ENCODE peak calls at places on chromosome X, in eight cellular contexts. One of them, this sample, is unnamed.

GRCh38 chrX:125405339-125405738 is 85.7 kb downstream of the TEX13C start:
- DNase-seq in suprapubic skin: no peak
- DNase-seq in uterus: no peak
- DNase-seq in A673: no peak
- DNase-seq in bronchial epithelial cell: no peak
- DNase-seq in OCI-LY7: no peak
- DNase-seq in heart left ventricle: no peak
- DNase-seq in HFF-Myc: no peak
- DNase-seq in this sample: no peak

GRCh38 chrX:17805120-17805519 is 56.0 kb downstream of the RAI2 start:
- DNase-seq in OCI-LY7: no peak
- DNase-seq in bronchial epithelial cell: no peak
- DNase-seq in uterus: no peak
- DNase-seq in heart left ventricle: no peak
- DNase-seq in A673: peak; percentile 9
- DNase-seq in HFF-Myc: no peak
- DNase-seq in suprapubic skin: no peak
- DNase-seq in this sample: no peak

GRCh38 chrX:24229400-24229879 is 79.9 kb downstream of the ZFX start:
- DNase-seq in OCI-LY7: no peak
- DNase-seq in HFF-Myc: no peak
- DNase-seq in bronchial epithelial cell: no peak
- DNase-seq in A673: no peak
- DNase-seq in heart left ventricle: no peak
- DNase-seq in suprapubic skin: no peak
- DNase-seq in uterus: no peak
- DNase-seq in this sample: no peak

GRCh38 chrX:12370444-12371089 is 232.3 kb downstream of the FRMPD4 start:
- DNase-seq in uterus: peak; percentile 13
- DNase-seq in bronchial epithelial cell: no peak
- DNase-seq in HFF-Myc: peak; percentile 9
- DNase-seq in heart left ventricle: no peak
- DNase-seq in suprapubic skin: no peak
- DNase-seq in OCI-LY7: no peak
- DNase-seq in A673: no peak
- DNase-seq in this sample: no peak

GRCh38 chrX:153642313-153642654 is 4.7 kb upstream of the DUSP9 start:
- DNase-seq in heart left ventricle: no peak
- DNase-seq in HFF-Myc: no peak
- DNase-seq in uterus: no peak
- DNase-seq in A673: peak; percentile 13
- DNase-seq in bronchial epithelial cell: no peak
- DNase-seq in OCI-LY7: no peak
- DNase-seq in suprapubic skin: no peak
- DNase-seq in this sample: no peak

GRCh38 chrX:17377795-17378194 is 2.8 kb downstream of the NHS start:
- DNase-seq in A673: no peak
- DNase-seq in bronchial epithelial cell: no peak
- DNase-seq in HFF-Myc: no peak
- DNase-seq in uterus: no peak
- DNase-seq in OCI-LY7: no peak
- DNase-seq in heart left ventricle: no peak
- DNase-seq in suprapubic skin: no peak
- DNase-seq in this sample: peak; percentile 35

GRCh38 chrX:78092296-78092695 is 11.8 kb upstream of the PGK1 start:
- DNase-seq in heart left ventricle: no peak
- DNase-seq in uterus: no peak
- DNase-seq in bronchial epithelial cell: peak; percentile 88
- DNase-seq in A673: peak; percentile 18
- DNase-seq in suprapubic skin: no peak
- DNase-seq in HFF-Myc: peak; percentile 40
- DNase-seq in OCI-LY7: peak; percentile 7
- DNase-seq in this sample: peak; percentile 82

GRCh38 chrX:54807524-54808108 is at the start of gene MAGED2:
- DNase-seq in HFF-Myc: no peak
- DNase-seq in bronchial epithelial cell: peak; percentile 7
- DNase-seq in suprapubic skin: no peak
- DNase-seq in OCI-LY7: no peak
- DNase-seq in uterus: peak; percentile 34
- DNase-seq in heart left ventricle: peak; percentile 40
- DNase-seq in A673: peak; percentile 53
- DNase-seq in this sample: no peak

GRCh38 chrX:141405486-141405877 is 163.2 kb upstream of the SPANXC start:
- DNase-seq in OCI-LY7: no peak
- DNase-seq in heart left ventricle: no peak
- DNase-seq in uterus: no peak
- DNase-seq in HFF-Myc: peak; percentile 10
- DNase-seq in suprapubic skin: no peak
- DNase-seq in bronchial epithelial cell: peak; percentile 67
- DNase-seq in A673: no peak
- DNase-seq in this sample: peak; percentile 71

GRCh38 chrX:114717921-114718320 is 134.0 kb downstream of the HTR2C start:
- DNase-seq in OCI-LY7: peak; percentile 0
- DNase-seq in uterus: no peak
- DNase-seq in suprapubic skin: no peak
- DNase-seq in bronchial epithelial cell: no peak
- DNase-seq in HFF-Myc: no peak
- DNase-seq in A673: peak; percentile 21
- DNase-seq in heart left ventricle: no peak
- DNase-seq in this sample: no peak

GRCh38 chrX:19554786-19555185 is 39.5 kb upstream of the MAP3K15 start:
- DNase-seq in suprapubic skin: no peak
- DNase-seq in uterus: no peak
- DNase-seq in OCI-LY7: no peak
- DNase-seq in A673: no peak
- DNase-seq in HFF-Myc: no peak
- DNase-seq in heart left ventricle: no peak
- DNase-seq in bronchial epithelial cell: peak; percentile 72
- DNase-seq in this sample: peak; percentile 58

DNA sequence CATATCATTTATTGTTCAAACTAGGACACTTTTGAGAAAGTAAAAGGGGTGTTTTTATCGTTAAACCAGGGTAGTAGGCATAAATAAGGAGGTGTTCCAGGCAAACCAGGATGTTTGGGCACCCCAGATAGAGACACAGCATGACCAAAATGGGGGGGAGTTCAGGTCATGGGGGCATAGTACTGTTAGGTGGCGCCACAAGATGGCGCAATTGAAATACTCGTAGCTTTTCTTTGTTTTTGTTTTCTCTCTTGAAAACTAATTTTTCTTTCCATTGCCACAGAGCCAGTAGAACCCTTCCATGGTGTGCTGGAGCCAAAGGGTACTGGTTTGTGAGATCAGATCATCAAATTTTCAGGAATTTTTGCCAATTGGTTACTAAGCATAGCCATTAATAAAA is 283.4 kb downstream of the BCOR start:
- DNase-seq in bronchial epithelial cell: no peak
- DNase-seq in HFF-Myc: no peak
- DNase-seq in uterus: no peak
- DNase-seq in suprapubic skin: no peak
- DNase-seq in heart left ventricle: no peak
- DNase-seq in A673: peak; percentile 35
- DNase-seq in OCI-LY7: peak; percentile 53
- DNase-seq in this sample: no peak
- TF ChIP-seq CTCF in bronchial epithelial cell: peak; percentile 45
- TF ChIP-seq CTCF in HFF-Myc: peak; percentile 35
- TF ChIP-seq CTCF in uterus: no peak
- TF ChIP-seq CTCF in suprapubic skin: no peak
- TF ChIP-seq CTCF in heart left ventricle: peak; percentile 55
- TF ChIP-seq CTCF in A673: peak; percentile 61
- TF ChIP-seq CTCF in OCI-LY7: peak; percentile 74
- TF ChIP-seq CTCF in this sample: peak; percentile 46

GRCh38 chrX:150834695-150835094 is 63.8 kb downstream of the CD99L2 start:
- DNase-seq in heart left ventricle: no peak
- DNase-seq in A673: no peak
- DNase-seq in suprapubic skin: no peak
- DNase-seq in bronchial epithelial cell: no peak
- DNase-seq in HFF-Myc: no peak
- DNase-seq in uterus: no peak
- DNase-seq in OCI-LY7: no peak
- DNase-seq in this sample: no peak

GRCh38 chrX:150831863-150832262 is 66.6 kb downstream of the CD99L2 start:
- DNase-seq in bronchial epithelial cell: no peak
- DNase-seq in heart left ventricle: no peak
- DNase-seq in HFF-Myc: no peak
- DNase-seq in OCI-LY7: no peak
- DNase-seq in uterus: no peak
- DNase-seq in suprapubic skin: no peak
- DNase-seq in A673: no peak
- DNase-seq in this sample: no peak

GRCh38 chrX:150837845-150838244 is 60.6 kb downstream of the CD99L2 start:
- DNase-seq in HFF-Myc: no peak
- DNase-seq in bronchial epithelial cell: no peak
- DNase-seq in heart left ventricle: no peak
- DNase-seq in suprapubic skin: no peak
- DNase-seq in uterus: no peak
- DNase-seq in A673: no peak
- DNase-seq in OCI-LY7: no peak
- DNase-seq in this sample: no peak

GRCh38 chrX:150828785-150829184 is 69.7 kb downstream of the CD99L2 start:
- DNase-seq in A673: no peak
- DNase-seq in OCI-LY7: no peak
- DNase-seq in suprapubic skin: no peak
- DNase-seq in HFF-Myc: no peak
- DNase-seq in heart left ventricle: no peak
- DNase-seq in uterus: no peak
- DNase-seq in bronchial epithelial cell: no peak
- DNase-seq in this sample: no peak

DNA sequence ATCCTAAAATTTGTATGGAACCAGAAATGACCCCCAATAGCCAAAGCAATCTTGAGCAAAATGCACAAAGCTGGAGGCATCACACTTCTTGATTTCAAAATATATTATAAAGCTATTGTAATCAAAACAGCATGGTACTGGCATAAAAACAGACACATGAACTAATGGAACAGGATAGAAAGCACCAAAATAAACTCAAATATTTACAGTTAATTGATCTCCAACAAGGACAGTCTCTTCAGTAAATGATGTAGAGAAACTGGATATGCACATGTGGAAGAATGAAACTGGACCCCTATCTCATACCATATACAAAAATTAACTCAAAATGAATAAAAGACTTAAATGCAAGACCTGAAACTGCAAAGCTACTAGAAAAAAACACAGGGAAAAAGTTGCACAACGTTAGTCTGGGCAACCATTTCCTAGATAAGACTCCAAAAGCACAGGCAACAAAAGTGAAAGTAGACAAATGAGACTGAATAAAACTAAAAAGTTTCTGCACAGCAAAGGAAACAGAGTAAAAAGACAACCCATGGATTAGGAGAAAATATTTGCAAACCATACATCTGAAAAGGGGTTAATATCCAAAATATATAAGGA is 64.9 kb downstream of the CD99L2 start:
- DNase-seq in bronchial epithelial cell: no peak
- DNase-seq in suprapubic skin: no peak
- DNase-seq in uterus: no peak
- DNase-seq in HFF-Myc: no peak
- DNase-seq in A673: no peak
- DNase-seq in OCI-LY7: no peak
- DNase-seq in heart left ventricle: no peak
- DNase-seq in this sample: no peak
- H3K4me3 ChIP-seq in bronchial epithelial cell: no peak overlapping the region
- H3K4me3 ChIP-seq in suprapubic skin: no peak overlapping the region
- H3K4me3 ChIP-seq in uterus: no peak overlapping the region
- H3K4me3 ChIP-seq in HFF-Myc: no peak overlapping the region
- H3K4me3 ChIP-seq in A673: no peak overlapping the region
- H3K4me3 ChIP-seq in OCI-LY7: no peak overlapping the region
- H3K4me3 ChIP-seq in heart left ventricle: no peak overlapping the region
- H3K4me3 ChIP-seq in this sample: no peak overlapping the region

GRCh38 chrX:53674581-53674980 is 11.9 kb downstream of the HUWE1 start:
- DNase-seq in HFF-Myc: no peak
- DNase-seq in OCI-LY7: no peak
- DNase-seq in A673: no peak
- DNase-seq in heart left ventricle: no peak
- DNase-seq in uterus: no peak
- DNase-seq in suprapubic skin: no peak
- DNase-seq in bronchial epithelial cell: peak; percentile 13
- DNase-seq in this sample: peak; percentile 11

GRCh38 chrX:53681661-53682060 is 4.9 kb downstream of the HUWE1 start:
- DNase-seq in uterus: no peak
- DNase-seq in OCI-LY7: no peak
- DNase-seq in HFF-Myc: no peak
- DNase-seq in suprapubic skin: no peak
- DNase-seq in heart left ventricle: no peak
- DNase-seq in bronchial epithelial cell: peak; percentile 65
- DNase-seq in A673: no peak
- DNase-seq in this sample: peak; percentile 64

GRCh38 chrX:53682885-53683555 is 3.5 kb downstream of the HUWE1 start:
- DNase-seq in bronchial epithelial cell: peak; percentile 39
- DNase-seq in A673: peak; percentile 66
- DNase-seq in HFF-Myc: no peak
- DNase-seq in suprapubic skin: no peak
- DNase-seq in heart left ventricle: no peak
- DNase-seq in OCI-LY7: peak; percentile 65
- DNase-seq in uterus: peak; percentile 27
- DNase-seq in this sample: peak; percentile 49

GRCh38 chrX:53683556-53684414 is 2.7 kb downstream of the HUWE1 start:
- DNase-seq in suprapubic skin: peak; percentile 96
- DNase-seq in heart left ventricle: peak; percentile 94
- DNase-seq in HFF-Myc: peak; percentile 94
- DNase-seq in OCI-LY7: peak; percentile 98
- DNase-seq in A673: peak; percentile 98
- DNase-seq in uterus: peak; percentile 96
- DNase-seq in bronchial epithelial cell: peak; percentile 94
- DNase-seq in this sample: peak; percentile 97

GRCh38 chrX:53678667-53679066 is 7.9 kb downstream of the HUWE1 start:
- DNase-seq in heart left ventricle: no peak
- DNase-seq in OCI-LY7: no peak
- DNase-seq in A673: peak; percentile 15
- DNase-seq in suprapubic skin: no peak
- DNase-seq in HFF-Myc: no peak
- DNase-seq in bronchial epithelial cell: peak; percentile 11
- DNase-seq in uterus: no peak
- DNase-seq in this sample: peak; percentile 19
- TF ChIP-seq CTCF in heart left ventricle: peak; percentile 11
- TF ChIP-seq CTCF in OCI-LY7: peak; percentile 38
- TF ChIP-seq CTCF in A673: peak; percentile 38
- TF ChIP-seq CTCF in suprapubic skin: no peak
- TF ChIP-seq CTCF in HFF-Myc: peak; percentile 24
- TF ChIP-seq CTCF in bronchial epithelial cell: peak; percentile 21
- TF ChIP-seq CTCF in uterus: no peak
- TF ChIP-seq CTCF in this sample: peak; percentile 41

DNA sequence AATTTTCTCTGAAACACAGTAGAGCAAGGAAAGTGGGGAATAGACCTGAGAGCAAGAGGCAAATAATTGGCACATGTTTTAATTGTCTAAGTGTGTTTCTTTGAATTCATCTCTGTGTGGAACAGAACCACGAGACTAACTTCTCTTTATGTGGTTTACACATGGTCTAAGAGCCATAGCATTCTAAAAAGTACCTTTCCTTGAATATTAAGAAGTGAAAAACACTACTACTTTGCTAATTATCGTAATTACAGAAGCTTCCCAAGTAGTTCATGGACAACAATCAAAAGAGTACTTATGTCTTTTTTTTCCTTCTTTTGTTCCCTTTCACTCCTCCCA is 2.9 kb upstream of the CYBB start:
- DNase-seq in OCI-LY7: no peak
- DNase-seq in uterus: no peak
- DNase-seq in A673: no peak
- DNase-seq in suprapubic skin: no peak
- DNase-seq in HFF-Myc: no peak
- DNase-seq in bronchial epithelial cell: no peak
- DNase-seq in heart left ventricle: no peak
- DNase-seq in this sample: no peak
- H3K4me3 ChIP-seq in OCI-LY7: peak overlapping the region; percentile 32
- H3K4me3 ChIP-seq in uterus: no peak overlapping the region
- H3K4me3 ChIP-seq in A673: no peak overlapping the region
- H3K4me3 ChIP-seq in suprapubic skin: no peak overlapping the region
- H3K4me3 ChIP-seq in HFF-Myc: no peak overlapping the region
- H3K4me3 ChIP-seq in bronchial epithelial cell: no peak overlapping the region
- H3K4me3 ChIP-seq in heart left ventricle: no peak overlapping the region
- H3K4me3 ChIP-seq in this sample: no peak overlapping the region